ENCODE peak calls at places on chromosomes 4 and X, in nine cellular contexts. One of them, this sample, is unnamed.

GRCh38 chr4:75137302-75137701 is 204.4 kb downstream of the PARM1 start:
- DNase-seq in HCT116: no peak
- DNase-seq in AG09309: no peak
- DNase-seq in BJ: no peak
- DNase-seq in Calu3: no peak
- DNase-seq in IMR-90: no peak
- DNase-seq in fibroblast of pulmonary artery: no peak
- DNase-seq in upper lobe of right lung: no peak
- DNase-seq in WERI-Rb-1: no peak
- DNase-seq in this sample: no peak

GRCh38 chr4:150033937-150034336 is 44.3 kb upstream of the DCLK2 start:
- DNase-seq in HCT116: no peak
- DNase-seq in AG09309: no peak
- DNase-seq in BJ: no peak
- DNase-seq in Calu3: peak; percentile 0
- DNase-seq in IMR-90: peak; percentile 87
- DNase-seq in fibroblast of pulmonary artery: peak; percentile 53
- DNase-seq in upper lobe of right lung: no peak
- DNase-seq in WERI-Rb-1: no peak
- DNase-seq in this sample: no peak

GRCh38 chr4:186554485-186554884 is 882 bp downstream of the MTNR1A start:
- DNase-seq in HCT116: peak; percentile 37
- DNase-seq in AG09309: no peak
- DNase-seq in BJ: no peak
- DNase-seq in Calu3: peak; percentile 42
- DNase-seq in IMR-90: no peak
- DNase-seq in fibroblast of pulmonary artery: peak; percentile 34
- DNase-seq in upper lobe of right lung: no peak
- DNase-seq in WERI-Rb-1: no peak
- DNase-seq in this sample: no peak

GRCh38 chr4:107423677-107424405 is 296.2 kb downstream of the PAPSS1 start:
- DNase-seq in HCT116: no peak
- DNase-seq in AG09309: no peak
- DNase-seq in BJ: no peak
- DNase-seq in Calu3: no peak
- DNase-seq in IMR-90: no peak
- DNase-seq in fibroblast of pulmonary artery: peak; percentile 8
- DNase-seq in upper lobe of right lung: no peak
- DNase-seq in WERI-Rb-1: no peak
- DNase-seq in this sample: no peak

GRCh38 chr4:114229721-114230120 is 250.3 kb upstream of the ARSJ start:
- DNase-seq in HCT116: no peak
- DNase-seq in AG09309: no peak
- DNase-seq in BJ: no peak
- DNase-seq in Calu3: no peak
- DNase-seq in IMR-90: no peak
- DNase-seq in fibroblast of pulmonary artery: no peak
- DNase-seq in upper lobe of right lung: no peak
- DNase-seq in WERI-Rb-1: no peak
- DNase-seq in this sample: no peak

GRCh38 chr4:87465739-87466366 is 43.5 kb downstream of the NUDT9 start:
- DNase-seq in HCT116: peak; percentile 38
- DNase-seq in AG09309: peak; percentile 20
- DNase-seq in BJ: no peak
- DNase-seq in Calu3: peak; percentile 7
- DNase-seq in IMR-90: peak; percentile 69
- DNase-seq in fibroblast of pulmonary artery: peak; percentile 75
- DNase-seq in upper lobe of right lung: no peak
- DNase-seq in WERI-Rb-1: no peak
- DNase-seq in this sample: no peak

GRCh38 chr4:123397276-123398150 is 918 bp downstream of the SPRY1 start:
- DNase-seq in HCT116: peak; percentile 47
- DNase-seq in AG09309: no peak
- DNase-seq in BJ: no peak
- DNase-seq in Calu3: peak; percentile 68
- DNase-seq in IMR-90: peak; percentile 36
- DNase-seq in fibroblast of pulmonary artery: peak; percentile 70
- DNase-seq in upper lobe of right lung: peak; percentile 86
- DNase-seq in WERI-Rb-1: peak; percentile 67
- DNase-seq in this sample: no peak

GRCh38 chr4:95544433-95545103 is 4.2 kb downstream of the UNC5C start:
- DNase-seq in HCT116: no peak
- DNase-seq in AG09309: no peak
- DNase-seq in BJ: no peak
- DNase-seq in Calu3: no peak
- DNase-seq in IMR-90: no peak
- DNase-seq in fibroblast of pulmonary artery: no peak
- DNase-seq in upper lobe of right lung: no peak
- DNase-seq in WERI-Rb-1: no peak
- DNase-seq in this sample: no peak

GRCh38 chr4:73836373-73837269 is at the start of gene CXCL6:
- DNase-seq in HCT116: no peak
- DNase-seq in AG09309: no peak
- DNase-seq in BJ: no peak
- DNase-seq in Calu3: peak; percentile 56
- DNase-seq in IMR-90: no peak
- DNase-seq in fibroblast of pulmonary artery: peak; percentile 70
- DNase-seq in upper lobe of right lung: peak; percentile 75
- DNase-seq in WERI-Rb-1: peak; percentile 13
- DNase-seq in this sample: peak; percentile 77

GRCh38 chr4:77493829-77494551 is 111.6 kb upstream of the CXCL13 start:
- DNase-seq in HCT116: no peak
- DNase-seq in AG09309: no peak
- DNase-seq in BJ: no peak
- DNase-seq in Calu3: no peak
- DNase-seq in IMR-90: no peak
- DNase-seq in fibroblast of pulmonary artery: no peak
- DNase-seq in upper lobe of right lung: no peak
- DNase-seq in WERI-Rb-1: no peak
- DNase-seq in this sample: no peak

GRCh38 chr4:77695769-77696168 is 90.1 kb downstream of the CXCL13 start:
- DNase-seq in HCT116: peak; percentile 86
- DNase-seq in AG09309: peak; percentile 73
- DNase-seq in BJ: peak; percentile 73
- DNase-seq in Calu3: peak; percentile 19
- DNase-seq in IMR-90: peak; percentile 97
- DNase-seq in fibroblast of pulmonary artery: peak; percentile 94
- DNase-seq in upper lobe of right lung: no peak
- DNase-seq in WERI-Rb-1: no peak
- DNase-seq in this sample: no peak

GRCh38 chrX:104318330-104319009 is 63.7 kb upstream of the ESX1 start:
- DNase-seq in HCT116: peak; percentile 43
- DNase-seq in AG09309: no peak
- DNase-seq in BJ: no peak
- DNase-seq in Calu3: peak; percentile 63
- DNase-seq in IMR-90: peak; percentile 57
- DNase-seq in fibroblast of pulmonary artery: peak; percentile 50
- DNase-seq in upper lobe of right lung: no peak
- DNase-seq in WERI-Rb-1: no peak
- DNase-seq in this sample: no peak

GRCh38 chrX:14936561-14936960 is 63.3 kb downstream of the MOSPD2 start:
- DNase-seq in HCT116: peak; percentile 24
- DNase-seq in AG09309: peak; percentile 33
- DNase-seq in BJ: peak; percentile 25
- DNase-seq in Calu3: peak; percentile 29
- DNase-seq in IMR-90: peak; percentile 81
- DNase-seq in fibroblast of pulmonary artery: peak; percentile 70
- DNase-seq in upper lobe of right lung: no peak
- DNase-seq in WERI-Rb-1: no peak
- DNase-seq in this sample: no peak

GRCh38 chr4:37502070-37502469 is 184.1 kb downstream of the RELL1 start:
- DNase-seq in HCT116: no peak
- DNase-seq in AG09309: no peak
- DNase-seq in BJ: no peak
- DNase-seq in Calu3: no peak
- DNase-seq in IMR-90: no peak
- DNase-seq in fibroblast of pulmonary artery: no peak
- DNase-seq in upper lobe of right lung: no peak
- DNase-seq in WERI-Rb-1: no peak
- DNase-seq in this sample: no peak

GRCh38 chrX:133399411-133399810 is 15.9 kb downstream of the GPC4 start:
- DNase-seq in HCT116: no peak
- DNase-seq in AG09309: no peak
- DNase-seq in BJ: no peak
- DNase-seq in Calu3: no peak
- DNase-seq in IMR-90: no peak
- DNase-seq in fibroblast of pulmonary artery: no peak
- DNase-seq in upper lobe of right lung: no peak
- DNase-seq in WERI-Rb-1: no peak
- DNase-seq in this sample: no peak
- TF ChIP-seq CTCF in HCT116: no peak
- TF ChIP-seq CTCF in AG09309: no peak
- TF ChIP-seq CTCF in BJ: no peak
- TF ChIP-seq CTCF in Calu3: no peak
- TF ChIP-seq CTCF in IMR-90: no peak
- TF ChIP-seq CTCF in fibroblast of pulmonary artery: no peak
- TF ChIP-seq CTCF in upper lobe of right lung: no peak
- TF ChIP-seq CTCF in WERI-Rb-1: no peak
- TF ChIP-seq CTCF in this sample: no peak

DNA sequence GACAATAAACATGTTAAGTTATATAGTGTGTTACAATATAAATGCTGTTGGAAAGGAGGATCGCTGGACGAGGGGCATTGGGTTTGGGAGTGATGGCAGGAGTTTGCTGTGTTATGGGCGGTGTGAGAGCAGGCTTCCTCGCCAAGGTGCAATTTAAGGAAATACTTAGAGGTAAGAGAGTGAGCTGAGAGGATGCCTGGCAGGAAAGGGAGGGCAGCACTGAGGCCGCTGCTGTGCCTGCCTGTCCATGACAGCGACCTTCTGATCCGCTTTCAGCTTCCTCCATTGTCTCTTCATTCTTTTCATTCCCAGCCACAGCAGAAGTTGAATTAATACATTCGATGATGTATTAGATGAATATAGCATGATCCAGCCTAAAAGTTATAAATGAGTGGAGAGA is 41.2 kb upstream of the TBC1D14 start:
- DNase-seq in HCT116: no peak
- DNase-seq in AG09309: no peak
- DNase-seq in BJ: no peak
- DNase-seq in Calu3: no peak
- DNase-seq in IMR-90: no peak
- DNase-seq in fibroblast of pulmonary artery: no peak
- DNase-seq in upper lobe of right lung: no peak
- DNase-seq in WERI-Rb-1: no peak
- DNase-seq in this sample: no peak
- TF ChIP-seq CTCF in HCT116: no peak
- TF ChIP-seq CTCF in AG09309: no peak
- TF ChIP-seq CTCF in BJ: no peak
- TF ChIP-seq CTCF in Calu3: no peak
- TF ChIP-seq CTCF in IMR-90: no peak
- TF ChIP-seq CTCF in fibroblast of pulmonary artery: no peak
- TF ChIP-seq CTCF in upper lobe of right lung: no peak
- TF ChIP-seq CTCF in WERI-Rb-1: no peak
- TF ChIP-seq CTCF in this sample: no peak

GRCh38 chrX:31092970-31093638 is 21.3 kb upstream of the FTHL17 start:
- DNase-seq in HCT116: no peak
- DNase-seq in AG09309: no peak
- DNase-seq in BJ: no peak
- DNase-seq in Calu3: no peak
- DNase-seq in IMR-90: no peak
- DNase-seq in fibroblast of pulmonary artery: no peak
- DNase-seq in upper lobe of right lung: no peak
- DNase-seq in WERI-Rb-1: no peak
- DNase-seq in this sample: no peak
- TF ChIP-seq CTCF in HCT116: no peak
- TF ChIP-seq CTCF in AG09309: no peak
- TF ChIP-seq CTCF in BJ: no peak
- TF ChIP-seq CTCF in Calu3: no peak
- TF ChIP-seq CTCF in IMR-90: no peak
- TF ChIP-seq CTCF in fibroblast of pulmonary artery: no peak
- TF ChIP-seq CTCF in upper lobe of right lung: no peak
- TF ChIP-seq CTCF in WERI-Rb-1: no peak
- TF ChIP-seq CTCF in this sample: no peak

DNA sequence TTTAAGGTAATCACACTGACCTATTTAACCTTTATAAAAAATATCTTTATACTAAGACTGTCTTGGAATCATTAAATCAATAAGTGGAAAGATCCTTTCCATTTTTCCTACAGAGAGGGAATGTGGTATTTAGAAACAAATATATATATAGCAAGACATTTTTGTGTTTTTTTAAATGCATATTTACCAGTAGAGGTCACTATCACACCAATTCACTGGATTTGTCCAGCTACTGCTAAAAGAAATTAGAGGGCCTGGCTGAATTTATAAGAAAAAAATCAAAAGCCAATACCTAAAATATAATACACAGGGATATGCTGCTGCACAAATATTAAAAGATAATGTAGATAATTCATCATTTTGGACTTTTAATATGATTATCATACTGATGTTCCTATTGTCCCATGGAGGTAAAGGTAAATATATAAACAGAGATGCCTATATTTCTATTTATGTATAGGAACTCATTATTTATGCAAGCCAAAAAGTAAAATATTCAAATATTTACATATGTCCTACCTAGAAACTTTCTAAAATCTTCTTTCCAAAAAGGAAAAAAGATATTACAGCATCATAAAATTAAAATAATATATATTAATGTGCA is 69.5 kb downstream of the PDE5A start:
- DNase-seq in HCT116: peak; percentile 12
- DNase-seq in AG09309: no peak
- DNase-seq in BJ: peak; percentile 22
- DNase-seq in Calu3: no peak
- DNase-seq in IMR-90: peak; percentile 57
- DNase-seq in fibroblast of pulmonary artery: peak; percentile 79
- DNase-seq in upper lobe of right lung: no peak
- DNase-seq in WERI-Rb-1: no peak
- DNase-seq in this sample: no peak
- TF ChIP-seq CTCF in HCT116: peak; percentile 28
- TF ChIP-seq CTCF in AG09309: peak; percentile 40
- TF ChIP-seq CTCF in BJ: peak; percentile 29
- TF ChIP-seq CTCF in Calu3: no peak
- TF ChIP-seq CTCF in IMR-90: peak; percentile 51
- TF ChIP-seq CTCF in fibroblast of pulmonary artery: peak; percentile 41
- TF ChIP-seq CTCF in upper lobe of right lung: peak; percentile 56
- TF ChIP-seq CTCF in WERI-Rb-1: no peak
- TF ChIP-seq CTCF in this sample: peak; percentile 88

This sample was measured in chondrocyte.